ENCODE peak calls at places on chromosome 7, in ten cellular contexts. One of them, this sample, is unnamed.

GRCh38 chr7:15326044-15326644 is 235.7 kb downstream of the AGMO start:
- DNase-seq in esophagus squamous epithelium: no peak
- DNase-seq in mammary epithelial cell: no peak
- DNase-seq in brain microvascular endothelial cell: peak
- DNase-seq in foreskin fibroblast: peak
- DNase-seq in transverse colon: no peak
- DNase-seq in WTC11: no peak
- DNase-seq in PC-9: no peak
- DNase-seq in left ventricle myocardium inferior: no peak
- DNase-seq in GM20000: peak
- DNase-seq in this sample: no peak

GRCh38 chr7:31466036-31466435 is 47.9 kb upstream of the ITPRID1 start:
- DNase-seq in esophagus squamous epithelium: no peak
- DNase-seq in mammary epithelial cell: no peak
- DNase-seq in brain microvascular endothelial cell: no peak
- DNase-seq in foreskin fibroblast: no peak
- DNase-seq in transverse colon: no peak
- DNase-seq in WTC11: no peak
- DNase-seq in PC-9: no peak
- DNase-seq in left ventricle myocardium inferior: no peak
- DNase-seq in GM20000: no peak
- DNase-seq in this sample: no peak

GRCh38 chr7:97016392-97017196 is 8.0 kb downstream of the DLX5 start:
- DNase-seq in esophagus squamous epithelium: no peak
- DNase-seq in mammary epithelial cell: no peak
- DNase-seq in brain microvascular endothelial cell: no peak
- DNase-seq in foreskin fibroblast: no peak
- DNase-seq in transverse colon: no peak
- DNase-seq in WTC11: peak
- DNase-seq in PC-9: no peak
- DNase-seq in left ventricle myocardium inferior: no peak
- DNase-seq in GM20000: no peak
- DNase-seq in this sample: no peak

GRCh38 chr7:78279035-78279434 is 480.5 kb downstream of the PHTF2 start:
- DNase-seq in esophagus squamous epithelium: no peak
- DNase-seq in mammary epithelial cell: peak
- DNase-seq in brain microvascular endothelial cell: peak
- DNase-seq in foreskin fibroblast: peak
- DNase-seq in transverse colon: no peak
- DNase-seq in WTC11: no peak
- DNase-seq in PC-9: no peak
- DNase-seq in left ventricle myocardium inferior: no peak
- DNase-seq in GM20000: no peak
- DNase-seq in this sample: no peak

GRCh38 chr7:128810473-128810872 is 18.7 kb downstream of the CCDC136 start:
- DNase-seq in esophagus squamous epithelium: no peak
- DNase-seq in mammary epithelial cell: no peak
- DNase-seq in brain microvascular endothelial cell: no peak
- DNase-seq in foreskin fibroblast: peak
- DNase-seq in transverse colon: no peak
- DNase-seq in WTC11: no peak
- DNase-seq in PC-9: no peak
- DNase-seq in left ventricle myocardium inferior: no peak
- DNase-seq in GM20000: no peak
- DNase-seq in this sample: no peak

GRCh38 chr7:133645870-133646492 is 393.1 kb downstream of the EXOC4 start:
- DNase-seq in esophagus squamous epithelium: no peak
- DNase-seq in mammary epithelial cell: no peak
- DNase-seq in brain microvascular endothelial cell: no peak
- DNase-seq in foreskin fibroblast: no peak
- DNase-seq in transverse colon: no peak
- DNase-seq in WTC11: no peak
- DNase-seq in PC-9: no peak
- DNase-seq in left ventricle myocardium inferior: no peak
- DNase-seq in GM20000: no peak
- DNase-seq in this sample: no peak

GRCh38 chr7:104160375-104160774 is 47.4 kb downstream of the ORC5 start:
- DNase-seq in esophagus squamous epithelium: no peak
- DNase-seq in mammary epithelial cell: no peak
- DNase-seq in brain microvascular endothelial cell: no peak
- DNase-seq in foreskin fibroblast: no peak
- DNase-seq in transverse colon: no peak
- DNase-seq in WTC11: no peak
- DNase-seq in PC-9: no peak
- DNase-seq in left ventricle myocardium inferior: no peak
- DNase-seq in GM20000: peak
- DNase-seq in this sample: no peak

GRCh38 chr7:26547156-26547555 is 255.5 kb downstream of the SNX10 start:
- DNase-seq in esophagus squamous epithelium: no peak
- DNase-seq in mammary epithelial cell: no peak
- DNase-seq in brain microvascular endothelial cell: no peak
- DNase-seq in foreskin fibroblast: no peak
- DNase-seq in transverse colon: no peak
- DNase-seq in WTC11: no peak
- DNase-seq in PC-9: no peak
- DNase-seq in left ventricle myocardium inferior: no peak
- DNase-seq in GM20000: no peak
- DNase-seq in this sample: no peak

GRCh38 chr7:92466682-92467081 is 11.1 kb downstream of the ERVW-1 start:
- DNase-seq in esophagus squamous epithelium: no peak
- DNase-seq in mammary epithelial cell: no peak
- DNase-seq in brain microvascular endothelial cell: no peak
- DNase-seq in foreskin fibroblast: no peak
- DNase-seq in transverse colon: no peak
- DNase-seq in WTC11: no peak
- DNase-seq in PC-9: no peak
- DNase-seq in left ventricle myocardium inferior: no peak
- DNase-seq in GM20000: no peak
- DNase-seq in this sample: no peak

GRCh38 chr7:33459340-33459751 is 330.0 kb downstream of the BBS9 start:
- DNase-seq in esophagus squamous epithelium: no peak
- DNase-seq in mammary epithelial cell: peak
- DNase-seq in brain microvascular endothelial cell: peak
- DNase-seq in foreskin fibroblast: peak
- DNase-seq in transverse colon: no peak
- DNase-seq in WTC11: peak
- DNase-seq in PC-9: no peak
- DNase-seq in left ventricle myocardium inferior: no peak
- DNase-seq in GM20000: no peak
- DNase-seq in this sample: no peak

GRCh38 chr7:108248821-108249220 is 118.7 kb upstream of the LAMB4 start:
- DNase-seq in esophagus squamous epithelium: no peak
- DNase-seq in mammary epithelial cell: no peak
- DNase-seq in brain microvascular endothelial cell: no peak
- DNase-seq in foreskin fibroblast: no peak
- DNase-seq in transverse colon: no peak
- DNase-seq in WTC11: no peak
- DNase-seq in PC-9: no peak
- DNase-seq in left ventricle myocardium inferior: no peak
- DNase-seq in GM20000: no peak
- DNase-seq in this sample: no peak

GRCh38 chr7:95904099-95904498 is 131.7 kb downstream of the DYNC1I1 start:
- DNase-seq in esophagus squamous epithelium: no peak
- DNase-seq in mammary epithelial cell: no peak
- DNase-seq in brain microvascular endothelial cell: no peak
- DNase-seq in foreskin fibroblast: no peak
- DNase-seq in transverse colon: no peak
- DNase-seq in WTC11: no peak
- DNase-seq in PC-9: no peak
- DNase-seq in left ventricle myocardium inferior: peak
- DNase-seq in GM20000: no peak
- DNase-seq in this sample: no peak

GRCh38 chr7:105387621-105388372 is 924 bp downstream of the SRPK2 start:
- DNase-seq in esophagus squamous epithelium: no peak
- DNase-seq in mammary epithelial cell: peak
- DNase-seq in brain microvascular endothelial cell: peak
- DNase-seq in foreskin fibroblast: peak
- DNase-seq in transverse colon: peak
- DNase-seq in WTC11: peak
- DNase-seq in PC-9: peak
- DNase-seq in left ventricle myocardium inferior: peak
- DNase-seq in GM20000: peak
- DNase-seq in this sample: peak
- TF ChIP-seq CTCF in esophagus squamous epithelium: no peak
- TF ChIP-seq CTCF in mammary epithelial cell: peak
- TF ChIP-seq CTCF in brain microvascular endothelial cell: no peak
- TF ChIP-seq CTCF in foreskin fibroblast: no peak
- TF ChIP-seq CTCF in transverse colon: no peak
- TF ChIP-seq CTCF in WTC11: no peak
- TF ChIP-seq CTCF in PC-9: no peak
- TF ChIP-seq CTCF in left ventricle myocardium inferior: no peak
- TF ChIP-seq CTCF in GM20000: no peak
- TF ChIP-seq CTCF in this sample: peak

DNA sequence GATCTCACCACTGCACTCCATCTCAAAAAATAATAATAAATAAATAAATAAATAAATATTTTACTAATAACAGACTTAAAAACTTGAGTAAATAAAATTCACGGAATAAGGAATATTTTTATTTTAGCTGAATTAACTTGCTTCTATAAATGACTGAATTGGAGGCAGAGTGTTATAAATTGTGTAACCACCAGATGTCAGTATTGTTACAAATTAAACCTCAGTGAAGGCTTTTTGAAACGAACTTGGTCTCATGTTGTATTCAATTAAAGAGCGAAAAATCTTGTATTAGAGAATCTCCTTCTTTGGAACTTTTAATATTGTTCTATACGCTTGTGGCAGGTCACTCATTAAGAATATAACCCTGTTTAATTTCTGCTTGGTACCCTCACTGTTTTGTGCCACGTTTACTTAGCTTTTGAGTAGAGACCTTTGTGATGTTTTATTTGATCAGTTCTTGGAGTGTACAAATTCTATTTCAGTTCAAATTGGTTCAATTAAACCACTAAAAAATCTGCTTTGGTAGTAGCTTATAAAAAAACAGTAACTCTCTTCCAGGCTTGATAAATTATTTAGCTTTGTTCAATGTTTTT is 45.6 kb upstream of the SCIN start:
- DNase-seq in esophagus squamous epithelium: no peak
- DNase-seq in mammary epithelial cell: peak
- DNase-seq in brain microvascular endothelial cell: peak
- DNase-seq in foreskin fibroblast: peak
- DNase-seq in transverse colon: no peak
- DNase-seq in WTC11: no peak
- DNase-seq in PC-9: no peak
- DNase-seq in left ventricle myocardium inferior: no peak
- DNase-seq in GM20000: peak
- DNase-seq in this sample: no peak
- TF ChIP-seq CTCF in esophagus squamous epithelium: peak
- TF ChIP-seq CTCF in mammary epithelial cell: peak
- TF ChIP-seq CTCF in brain microvascular endothelial cell: no peak
- TF ChIP-seq CTCF in foreskin fibroblast: peak
- TF ChIP-seq CTCF in transverse colon: peak
- TF ChIP-seq CTCF in WTC11: peak
- TF ChIP-seq CTCF in PC-9: peak
- TF ChIP-seq CTCF in left ventricle myocardium inferior: peak
- TF ChIP-seq CTCF in GM20000: peak
- TF ChIP-seq CTCF in this sample: peak

GRCh38 chr7:70585071-70585470 is 546.9 kb upstream of the GALNT17 start:
- DNase-seq in esophagus squamous epithelium: no peak
- DNase-seq in mammary epithelial cell: no peak
- DNase-seq in brain microvascular endothelial cell: no peak
- DNase-seq in foreskin fibroblast: no peak
- DNase-seq in transverse colon: no peak
- DNase-seq in WTC11: peak
- DNase-seq in PC-9: no peak
- DNase-seq in left ventricle myocardium inferior: no peak
- DNase-seq in GM20000: no peak
- DNase-seq in this sample: no peak
- TF ChIP-seq CTCF in esophagus squamous epithelium: no peak
- TF ChIP-seq CTCF in mammary epithelial cell: peak
- TF ChIP-seq CTCF in brain microvascular endothelial cell: peak
- TF ChIP-seq CTCF in foreskin fibroblast: no peak
- TF ChIP-seq CTCF in transverse colon: no peak
- TF ChIP-seq CTCF in WTC11: no peak
- TF ChIP-seq CTCF in PC-9: no peak
- TF ChIP-seq CTCF in left ventricle myocardium inferior: no peak
- TF ChIP-seq CTCF in GM20000: no peak
- TF ChIP-seq CTCF in this sample: peak

DNA sequence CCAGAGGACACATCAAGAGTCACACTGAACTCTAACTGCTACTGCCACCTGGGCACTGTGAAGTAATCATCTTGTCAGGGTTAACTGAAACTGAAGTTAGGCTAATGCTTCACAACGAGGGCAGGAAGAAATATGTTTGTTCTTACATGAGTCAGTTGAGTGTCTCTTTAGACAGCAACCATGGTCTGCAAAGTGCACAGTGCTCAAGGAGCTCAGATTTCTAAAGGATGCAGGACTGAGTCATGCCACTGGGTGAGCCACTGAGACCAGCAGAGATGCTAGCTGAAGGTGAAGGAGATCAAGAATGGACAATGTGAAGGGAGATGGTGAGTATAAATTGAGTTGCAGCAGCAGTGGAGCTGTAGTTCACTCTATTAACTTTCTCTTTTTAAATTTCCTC is 76.0 kb upstream of the CTTNBP2 start:
- DNase-seq in esophagus squamous epithelium: no peak
- DNase-seq in mammary epithelial cell: peak
- DNase-seq in brain microvascular endothelial cell: peak
- DNase-seq in foreskin fibroblast: no peak
- DNase-seq in transverse colon: no peak
- DNase-seq in WTC11: no peak
- DNase-seq in PC-9: no peak
- DNase-seq in left ventricle myocardium inferior: no peak
- DNase-seq in GM20000: no peak
- DNase-seq in this sample: no peak
- TF ChIP-seq CTCF in esophagus squamous epithelium: peak
- TF ChIP-seq CTCF in mammary epithelial cell: peak
- TF ChIP-seq CTCF in brain microvascular endothelial cell: peak
- TF ChIP-seq CTCF in foreskin fibroblast: no peak
- TF ChIP-seq CTCF in transverse colon: no peak
- TF ChIP-seq CTCF in WTC11: no peak
- TF ChIP-seq CTCF in PC-9: no peak
- TF ChIP-seq CTCF in left ventricle myocardium inferior: no peak
- TF ChIP-seq CTCF in GM20000: no peak
- TF ChIP-seq CTCF in this sample: no peak

DNA sequence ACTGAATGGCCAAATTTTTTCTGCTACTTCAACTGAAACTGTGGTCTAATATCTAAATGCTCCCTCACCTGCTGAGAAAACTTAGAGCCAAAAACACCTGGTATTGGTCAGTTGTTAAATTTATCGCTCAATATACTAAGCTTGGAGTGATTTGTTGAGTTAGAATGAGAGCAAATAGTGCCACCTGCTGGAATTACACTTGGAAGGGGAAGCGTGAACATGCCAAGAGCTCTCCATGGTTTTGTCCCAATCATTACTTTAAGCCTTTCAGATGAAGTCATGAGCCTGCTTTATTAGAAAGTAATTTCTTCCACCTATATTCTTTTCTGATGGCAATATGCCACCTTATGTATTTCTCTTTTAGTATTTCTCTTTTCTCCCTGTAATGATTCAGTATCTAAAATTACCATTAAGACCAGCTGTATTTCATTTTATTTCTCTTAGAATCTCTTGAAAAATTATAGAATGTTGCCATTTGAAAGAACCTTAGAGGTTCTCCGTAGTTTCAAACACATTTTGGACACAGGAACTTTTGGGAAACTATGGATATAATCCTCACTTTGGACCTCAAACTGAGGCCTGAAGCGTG is 447.8 kb upstream of the C7orf33 start:
- DNase-seq in esophagus squamous epithelium: no peak
- DNase-seq in mammary epithelial cell: peak
- DNase-seq in brain microvascular endothelial cell: peak
- DNase-seq in foreskin fibroblast: peak
- DNase-seq in transverse colon: peak
- DNase-seq in WTC11: no peak
- DNase-seq in PC-9: no peak
- DNase-seq in left ventricle myocardium inferior: no peak
- DNase-seq in GM20000: peak
- DNase-seq in this sample: no peak
- TF ChIP-seq CTCF in esophagus squamous epithelium: no peak
- TF ChIP-seq CTCF in mammary epithelial cell: peak
- TF ChIP-seq CTCF in brain microvascular endothelial cell: peak
- TF ChIP-seq CTCF in foreskin fibroblast: peak
- TF ChIP-seq CTCF in transverse colon: peak
- TF ChIP-seq CTCF in WTC11: peak
- TF ChIP-seq CTCF in PC-9: peak
- TF ChIP-seq CTCF in left ventricle myocardium inferior: peak
- TF ChIP-seq CTCF in GM20000: no peak
- TF ChIP-seq CTCF in this sample: peak